ENCODE peak calls at places on chromosomes 12 and 14, in seven cellular contexts. X, V, O, J, W, U and I are unnamed samples.

GRCh38 chr12:81078469-81079196 is 754 bp downstream of the ACSS3 start:
- DNase-seq in X (peak), V (no peak), O (no peak), J (no peak), W (no peak), U (no peak), I (no peak)

GRCh38 chr14:49975286-49975685 is 82.4 kb downstream of the ARF6 start:
- DNase-seq in X (no peak), V (no peak), O (no peak), J (peak), W (peak), U (no peak), I (no peak)

GRCh38 chr12:71636704-71637115 is 26.9 kb downstream of the ZFC3H1 start:
- DNase-seq in X (peak), V (no peak), O (peak), J (peak), W (peak), U (peak), I (no peak)

GRCh38 chr12:25496098-25496587 is 56.9 kb downstream of the LMNTD1 start:
- DNase-seq in X (no peak), V (no peak), O (no peak), J (no peak), W (peak), U (no peak), I (no peak)

GRCh38 chr12:65824314-65824563 is at the start of gene HMGA2:
- DNase-seq in X (no peak), V (no peak), O (no peak), J (peak), W (peak), U (no peak), I (peak)

GRCh38 chr12:76199808-76200207 is 115.3 kb upstream of the NAP1L1 start:
- DNase-seq in X (no peak), V (no peak), O (no peak), J (peak), W (peak), U (no peak), I (no peak)

GRCh38 chr14:29643415-29644206 is 284.0 kb downstream of the PRKD1 start:
- DNase-seq in X (peak), V (no peak), O (no peak), J (no peak), W (no peak), U (no peak), I (no peak)

GRCh38 chr14:105415481-105416428 is 3.9 kb upstream of the MTA1 start:
- DNase-seq in X (no peak), V (no peak), O (no peak), J (no peak), W (no peak), U (no peak), I (peak)

GRCh38 chr12:120592121-120593049 is 11.2 kb upstream of the POP5 start:
- DNase-seq in X (no peak), V (no peak), O (no peak), J (no peak), W (no peak), U (no peak), I (no peak)

GRCh38 chr14:59251811-59252771 is 63.6 kb downstream of the DAAM1 start:
- DNase-seq in X (no peak), V (no peak), O (no peak), J (no peak), W (no peak), U (no peak), I (no peak)

GRCh38 chr12:2336409-2336829 is 283.6 kb downstream of the CACNA1C start:
- DNase-seq in X (no peak), V (no peak), O (no peak), J (peak), W (peak), U (no peak), I (no peak)